ENCODE peak calls at places on chromosomes 1 and 21, in five cellular contexts. H, I, K, X and O are unnamed samples. For H3K4me1, the result is how much of the 10 kb centered on the place peaks cover.

GRCh38 chr1:47809301-47810084 is 187.7 kb downstream of the TRABD2B start:
- DNase-seq in H (no peak), I (peak), K (no peak), X (no peak), O (no peak)

GRCh38 chr1:200558866-200559459 is 61.6 kb downstream of the KIF14 start:
- DNase-seq in H (no peak), I (peak), K (peak), X (no peak), O (peak)

GRCh38 chr1:6157528-6158174 is 22.5 kb downstream of the CHD5 start:
- DNase-seq in H (no peak), I (peak), K (no peak), X (peak), O (no peak)

GRCh38 chr21:39215078-39215477 is 31.8 kb upstream of the PSMG1 start:
- DNase-seq in H (no peak), I (no peak), K (no peak), X (no peak), O (no peak)

GRCh38 chr1:213714645-213715044 is 273.1 kb upstream of the PROX1 start:
- DNase-seq in H (no peak), I (peak), K (no peak), X (no peak), O (no peak)

GRCh38 chr1:53505401-53505800 is 46.2 kb downstream of the DMRTB1 start:
- DNase-seq in H (no peak), I (no peak), K (no peak), X (no peak), O (no peak)

GRCh38 chr1:10975567-10976326 is 36.7 kb upstream of the TARDBP start:
- DNase-seq in H (peak), I (peak), K (no peak), X (no peak), O (no peak)

GRCh38 chr1:166307261-166308188 is 140.7 kb upstream of the FAM78B start:
- DNase-seq in H (no peak), I (no peak), K (no peak), X (no peak), O (no peak)

GRCh38 chr1:236685205-236685916 is 938 bp upstream of the ACTN2 start:
- DNase-seq in H (no peak), I (no peak), K (no peak), X (no peak), O (no peak)

GRCh38 chr1:48823161-48823560 is 46.5 kb upstream of the BEND5 start:
- DNase-seq in H (peak), I (no peak), K (no peak), X (no peak), O (no peak)

GRCh38 chr21:28257276-28257675 is 735.4 kb downstream of the LTN1 start:
- DNase-seq in H (no peak), I (peak), K (peak), X (no peak), O (no peak)

GRCh38 chr1:183586897-183587296 is 3.4 kb downstream of the NCF2 start:
- DNase-seq in H (no peak), I (no peak), K (no peak), X (no peak), O (peak)

GRCh38 chr1:196608401-196609113 is at the start of gene KCNT2:
- DNase-seq in H (peak), I (no peak), K (peak), X (peak), O (peak)

GRCh38 chr1:184965889-184966860 is 8.1 kb downstream of the NIBAN1 start:
- DNase-seq in H (no peak), I (no peak), K (no peak), X (no peak), O (no peak)

GRCh38 chr1:237760981-237761380 is 129.7 kb downstream of the ZP4 start:
- DNase-seq in H (no peak), I (no peak), K (no peak), X (no peak), O (no peak)

GRCh38 chr21:32771134-32771523 is 426 bp downstream of the PAXBP1 start:
- DNase-seq in H (peak), I (peak), K (no peak), X (peak), O (peak)

GRCh38 chr21:37749132-37749531 is 167.1 kb downstream of the KCNJ6 start:
- DNase-seq in H (no peak), I (no peak), K (no peak), X (no peak), O (no peak)

GRCh38 chr1:205326812-205327466 is 5.4 kb upstream of the NUAK2 start:
- DNase-seq in H (no peak), I (no peak), K (no peak), X (no peak), O (no peak)

GRCh38 chr1:12083766-12084165 is 20.7 kb downstream of the TNFRSF8 start:
- DNase-seq in H (no peak), I (no peak), K (no peak), X (no peak), O (no peak)

GRCh38 chr21:33162436-33162921 is 67.3 kb upstream of the IFNAR2 start:
- DNase-seq in H (no peak), I (no peak), K (no peak), X (no peak), O (peak)

GRCh38 chr1:46725736-46726108 is 6.8 kb upstream of the EFCAB14 start:
- DNase-seq in H (no peak), I (peak), K (no peak), X (no peak), O (no peak)

GRCh38 chr21:33308586-33309490 is 15.9 kb upstream of the IFNAR1 start:
- DNase-seq in H (no peak), I (no peak), K (no peak), X (no peak), O (no peak)

GRCh38 chr21:31895069-31895851 is 22.4 kb downstream of the HUNK start:
- DNase-seq in H (no peak), I (peak), K (no peak), X (no peak), O (no peak)

GRCh38 chr1:18348354-18348753 is 132.4 kb upstream of the KLHDC7A start:
- DNase-seq in H (no peak), I (no peak), K (no peak), X (no peak), O (no peak)

GRCh38 chr1:33299461-33300155 is 21.3 kb downstream of the A3GALT2 start:
- DNase-seq in H (no peak), I (no peak), K (no peak), X (no peak), O (no peak)

GRCh38 chr1:6909857-6910256 is 124.6 kb downstream of the CAMTA1 start:
- DNase-seq in H (no peak), I (peak), K (no peak), X (no peak), O (no peak)

GRCh38 chr1:26035203-26035958 is 10.5 kb downstream of the SLC30A2 start:
- DNase-seq in H (peak), I (peak), K (peak), X (peak), O (peak)

DNA sequence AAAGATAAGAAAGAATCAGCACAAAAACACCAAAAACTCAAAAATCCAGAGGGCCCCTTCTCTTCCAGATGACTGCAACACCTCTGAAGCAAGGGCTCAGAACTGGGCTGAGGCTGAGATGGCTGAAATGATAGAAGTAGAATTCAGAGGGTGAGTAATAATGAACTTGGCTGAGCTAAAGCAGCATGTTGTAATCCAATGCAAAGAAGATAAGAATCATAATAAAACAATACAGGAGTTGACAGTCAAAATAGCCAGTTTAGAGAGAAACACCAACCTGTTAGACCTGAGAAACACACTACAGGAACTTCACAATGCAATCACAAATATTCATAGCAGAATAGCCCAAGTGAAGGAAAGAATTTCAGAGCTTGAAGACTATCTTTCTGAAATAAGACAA is 406.9 kb upstream of the CXADR start:
- DNase-seq in H (no peak), I (no peak), K (no peak), X (no peak), O (no peak)
- TF ChIP-seq POLR2AphosphoS5 in H (no peak), I (no peak), K (no peak), X (no peak), O (no peak)

DNA sequence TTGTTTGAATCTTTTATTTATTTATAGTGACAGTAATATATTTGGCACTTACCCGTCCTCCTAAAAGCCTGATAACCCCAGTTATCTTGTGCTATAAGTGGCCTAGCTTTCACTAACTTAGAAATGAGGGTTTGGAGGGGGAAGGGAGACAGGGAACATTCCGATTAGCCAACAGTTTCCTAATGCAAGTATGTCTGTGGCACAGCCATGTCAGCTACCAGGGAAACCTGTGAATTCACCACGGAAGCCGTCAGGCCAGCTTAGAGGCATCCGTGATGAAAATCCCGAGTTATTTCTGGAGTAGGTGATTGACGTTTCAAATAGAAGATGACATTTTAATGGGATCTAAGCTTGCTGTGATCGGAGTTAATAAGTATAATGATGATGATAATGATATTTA is 39.4 kb upstream of the BCL10 start:
- DNase-seq in H (no peak), I (no peak), K (no peak), X (no peak), O (no peak)
- H3K4me1 ChIP-seq in H (under half), I (under half), K (half or more), X (under half), O (under half)

GRCh38 chr1:31296486-31297272 is at the start of the genes SNRNP40 and ZCCHC17:
- DNase-seq in H (peak), I (peak), K (peak), X (peak), O (peak)

GRCh38 chr1:31300193-31300592 is 3.4 kb downstream of the ZCCHC17 start:
- DNase-seq in H (no peak), I (no peak), K (no peak), X (no peak), O (no peak)

GRCh38 chr1:31295874-31296485 is 608 bp downstream of the SNRNP40 start:
- DNase-seq in H (no peak), I (no peak), K (no peak), X (no peak), O (no peak)

GRCh38 chr1:31299365-31299764 is 2.5 kb downstream of the ZCCHC17 start:
- DNase-seq in H (no peak), I (no peak), K (no peak), X (no peak), O (no peak)

DNA sequence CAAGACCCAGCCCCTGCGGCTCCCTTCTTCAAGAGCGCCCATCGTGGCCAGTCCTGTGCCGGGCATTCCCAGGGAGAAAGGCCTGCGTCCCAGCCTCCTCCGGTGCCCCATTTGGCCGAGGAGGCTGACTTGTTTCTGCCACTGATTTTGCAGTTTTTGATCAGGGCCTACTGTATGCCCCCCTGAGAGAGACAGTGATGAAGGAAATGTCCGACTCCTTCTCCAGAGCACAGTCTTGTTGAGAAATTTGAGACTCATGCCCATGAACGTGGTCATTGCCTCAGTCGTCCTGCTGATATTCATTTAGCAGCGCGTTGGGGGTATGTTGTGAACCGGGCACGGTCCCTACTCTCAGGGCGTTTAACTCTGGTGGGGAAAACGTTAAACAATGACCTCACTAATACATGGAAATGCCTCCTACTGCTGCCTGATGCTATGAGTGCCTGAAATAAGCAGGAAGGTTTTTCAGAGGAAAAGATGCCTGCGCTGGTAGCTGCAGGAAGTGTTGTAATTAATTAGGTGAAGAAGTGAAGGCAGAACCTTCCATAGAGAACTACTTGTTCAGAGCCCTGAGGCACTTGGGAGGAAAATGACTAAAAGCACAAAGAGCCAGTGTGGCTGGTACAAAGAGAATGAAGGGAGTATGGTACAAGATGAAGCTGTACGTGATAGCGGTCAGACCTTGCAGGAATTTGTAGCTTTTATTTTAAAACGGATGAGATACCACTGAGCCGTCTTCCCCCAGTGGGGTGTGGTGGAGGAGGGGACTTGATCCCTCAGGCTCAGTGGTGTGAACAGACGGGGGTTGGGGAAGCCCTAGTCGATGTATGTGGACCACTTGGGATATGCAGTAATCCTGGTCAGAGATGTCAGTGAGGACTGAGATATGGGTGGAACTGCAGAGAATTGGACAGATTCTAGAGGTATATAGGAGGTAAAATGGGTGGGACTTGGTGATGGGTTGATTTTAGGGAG is 728 bp downstream of the ZCCHC17 start:
- DNase-seq in H (no peak), I (peak), K (peak), X (peak), O (peak)
- TF ChIP-seq POLR2AphosphoS5 in H (no peak), I (no peak), K (no peak), X (no peak), O (no peak)

GRCh38 chr1:154552036-154552435 is 6.4 kb downstream of the UBE2Q1 start:
- DNase-seq in H (no peak), I (no peak), K (no peak), X (no peak), O (no peak)

GRCh38 chr1:154550657-154551056 is 7.8 kb downstream of the UBE2Q1 start:
- DNase-seq in H (no peak), I (no peak), K (no peak), X (no peak), O (no peak)

GRCh38 chr1:154550070-154550469 is 8.4 kb downstream of the UBE2Q1 start:
- DNase-seq in H (no peak), I (no peak), K (no peak), X (no peak), O (no peak)

GRCh38 chr1:154553056-154553822 is 5.2 kb downstream of the UBE2Q1 start:
- DNase-seq in H (no peak), I (no peak), K (no peak), X (no peak), O (no peak)

DNA sequence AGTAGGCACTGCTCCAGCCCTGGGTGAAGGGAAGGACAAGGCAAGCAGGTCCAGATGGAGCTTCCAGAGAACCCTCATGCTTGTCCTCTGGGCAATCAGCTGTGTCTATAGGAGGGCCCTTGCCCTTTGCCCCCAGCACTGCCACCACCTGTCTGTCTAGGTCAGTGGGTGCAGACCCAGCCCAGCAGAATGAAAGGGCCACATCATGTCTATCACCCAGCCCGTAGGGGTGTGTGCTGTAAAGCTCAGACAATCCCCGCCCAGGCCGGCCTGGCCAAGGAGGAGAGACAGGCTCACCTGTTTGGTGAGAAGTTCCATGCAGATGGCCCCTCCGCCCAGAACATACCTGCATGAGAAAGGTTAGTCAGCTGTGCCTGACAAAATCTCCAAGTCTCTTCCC is 7.0 kb downstream of the UBE2Q1 start:
- DNase-seq in H (no peak), I (no peak), K (no peak), X (no peak), O (no peak)
- H3K4me1 ChIP-seq in H (half or more), I (under half), K (under half), X (under half), O (under half)

GRCh38 chr21:25387665-25388064 is 219.6 kb downstream of the MRPL39 start:
- DNase-seq in H (no peak), I (no peak), K (no peak), X (no peak), O (no peak)

GRCh38 chr21:25383545-25383944 is 223.7 kb downstream of the MRPL39 start:
- DNase-seq in H (no peak), I (no peak), K (no peak), X (no peak), O (no peak)

GRCh38 chr21:25385912-25386474 is 221.3 kb downstream of the MRPL39 start:
- DNase-seq in H (peak), I (peak), K (peak), X (peak), O (peak)

GRCh38 chr21:25384782-25385181 is 222.5 kb downstream of the MRPL39 start:
- DNase-seq in H (no peak), I (no peak), K (no peak), X (no peak), O (no peak)
- TF ChIP-seq POLR2AphosphoS5 in H (no peak), I (no peak), K (no peak), X (no peak), O (no peak)

GRCh38 chr1:54571803-54572202 is 23.8 kb downstream of the ACOT11 start:
- DNase-seq in H (no peak), I (no peak), K (peak), X (no peak), O (peak)
- H3K4me1 ChIP-seq in H (under half), I (half or more), K (under half), X (under half), O (under half)

GRCh38 chr1:192904438-192904895 is 95.6 kb downstream of the RGS2 start:
- DNase-seq in H (no peak), I (no peak), K (peak), X (no peak), O (no peak)
- TF ChIP-seq POLR2AphosphoS5 in H (no peak), I (no peak), K (no peak), X (no peak), O (no peak)